ENCODE peak calls at places on chromosomes 6 and 20, in six cellular contexts. Z is progenitor cell of endocrine pancreas, W is HL-60, P is uterus, I is GM13977, A is neural crest cell. D is an unnamed sample.

GRCh38 chr6:30572078-30572605 is 900 bp downstream of the ABCF1 start:
- DNase-seq in I (no peak), W (no peak), Z (no peak), A (no peak), P (no peak), D (no peak)

GRCh38 chr20:24185801-24186200 is 197.2 kb upstream of the GGTLC1 start:
- DNase-seq in Z (no peak), P (no peak), I (no peak), A (no peak), W (no peak), D (no peak)

GRCh38 chr6:149834513-149835481 is 29.4 kb downstream of the LRP11 start:
- DNase-seq in P (peak; percentile 61), A (peak; percentile 84), W (peak; percentile 51), I (peak; percentile 63), Z (peak; percentile 53), D (no peak)

GRCh38 chr20:22515264-22515663 is 69.1 kb downstream of the FOXA2 start:
- DNase-seq in A (no peak), I (no peak), Z (no peak), W (no peak), P (no peak), D (no peak)

GRCh38 chr20:52494244-52494643 is 302.7 kb upstream of the ZFP64 start:
- DNase-seq in W (no peak), Z (no peak), I (no peak), A (no peak), P (no peak), D (no peak)

GRCh38 chr6:134453792-134454510 is 136.0 kb upstream of the SGK1 start:
- DNase-seq in A (no peak), W (no peak), P (no peak), I (no peak), Z (no peak), D (no peak)

GRCh38 chr6:168571268-168571667 is 130.3 kb downstream of the SMOC2 start:
- DNase-seq in A (no peak), I (no peak), Z (no peak), W (no peak), P (no peak), D (no peak)

GRCh38 chr20:62047666-62048345 is 17.9 kb downstream of the TAF4 start:
- DNase-seq in A (no peak), W (no peak), Z (no peak), P (no peak), I (no peak), D (no peak)

GRCh38 chr20:12093062-12093796 is 175.5 kb downstream of the BTBD3 start:
- DNase-seq in I (no peak), P (no peak), Z (no peak), A (no peak), W (peak; percentile 72), D (no peak)

GRCh38 chr20:57498425-57499400 is 26.2 kb downstream of the CTCFL start:
- DNase-seq in P (no peak), A (no peak), W (peak; percentile 74), I (no peak), Z (no peak), D (no peak)

GRCh38 chr6:44010411-44011349 is 116.6 kb downstream of the MRPL14 start:
- DNase-seq in I (no peak), P (no peak), A (no peak), W (peak; percentile 71), Z (no peak), D (peak; percentile 80)

GRCh38 chr6:73655341-73655917 is 1.6 kb upstream of the SLC17A5 start:
- DNase-seq in I (no peak), Z (no peak), A (no peak), P (no peak), W (no peak), D (no peak)

GRCh38 chr6:20416567-20417345 is 15.1 kb downstream of the E2F3 start:
- DNase-seq in P (no peak), A (no peak), I (no peak), Z (no peak), W (peak; percentile 7), D (no peak)

GRCh38 chr6:167549187-167549586 is 224.3 kb downstream of the TTLL2 start:
- DNase-seq in A (no peak), Z (no peak), W (no peak), I (no peak), P (no peak), D (no peak)

DNA sequence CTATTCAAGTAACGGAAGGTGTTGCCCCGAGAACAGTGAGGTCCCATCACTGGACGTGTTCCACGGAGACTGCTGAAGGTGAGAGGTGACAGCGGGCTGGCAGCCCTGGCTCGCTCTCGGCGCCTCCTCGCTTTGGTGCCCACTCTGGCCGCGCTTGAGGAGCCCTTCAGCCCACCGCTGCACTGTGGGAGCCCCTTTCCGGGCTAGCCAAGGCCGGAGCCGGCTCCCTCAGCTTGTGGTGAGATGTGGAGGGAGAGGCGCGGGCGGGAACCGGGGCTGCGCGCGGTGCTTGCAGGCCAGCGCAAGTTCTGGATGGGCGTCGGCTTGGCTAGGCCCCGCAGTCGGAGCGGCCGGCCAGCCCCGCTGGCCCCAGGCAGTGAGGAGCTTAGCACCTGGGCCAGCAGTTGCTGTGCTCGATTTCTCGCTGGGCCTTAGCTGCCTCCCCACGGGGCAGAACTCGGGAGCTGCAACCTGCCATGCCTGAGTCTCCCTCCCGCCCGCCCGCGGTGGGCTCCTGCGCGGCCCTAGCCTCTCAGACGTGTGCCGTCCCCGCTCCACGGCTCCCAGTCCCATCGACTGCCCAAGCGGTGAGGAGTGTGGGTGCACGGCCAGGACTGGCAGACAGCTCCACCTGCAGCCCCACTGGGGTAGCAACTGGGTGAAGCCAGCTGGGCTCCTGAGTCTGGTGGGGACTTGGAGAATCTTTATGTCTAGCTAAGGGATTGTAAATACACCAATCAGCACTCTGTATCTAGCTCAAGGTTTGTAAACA is 77.6 kb downstream of the RNF182 start:
- DNase-seq in I (no peak), Z (no peak), A (no peak), P (no peak), W (no peak), D (no peak)
- TF ChIP-seq CTCF in I (no peak), Z (no peak), A (no peak), P (no peak), W (no peak), D (no peak)

GRCh38 chr6:145214570-145214969 is 520.8 kb downstream of the EPM2A start:
- DNase-seq in W (peak; percentile 4), P (no peak), A (no peak), Z (no peak), I (no peak), D (no peak)
- TF ChIP-seq CTCF in W (no peak), P (peak; percentile 40), A (peak; percentile 82), Z (peak; percentile 73), I (peak; percentile 38), D (peak; percentile 65)

DNA sequence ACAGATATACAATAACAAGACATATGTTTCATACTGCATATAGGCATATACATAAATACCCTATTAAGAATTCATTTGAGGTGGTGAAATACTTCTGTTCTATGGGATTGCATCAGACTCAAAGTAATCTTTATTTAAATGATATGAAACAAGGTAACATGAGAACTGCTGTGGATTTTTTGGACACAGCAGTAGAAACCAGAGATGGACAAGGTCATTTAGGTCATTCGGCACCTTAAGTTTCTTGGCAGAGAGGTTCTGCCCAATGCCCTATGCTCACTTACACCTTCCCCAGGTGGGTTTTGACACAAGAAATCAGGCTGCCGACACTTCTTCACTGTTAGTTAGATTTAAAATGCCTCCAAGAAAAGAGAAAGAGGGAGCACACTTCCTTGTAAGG is 43.9 kb upstream of the RBM24 start:
- DNase-seq in P (no peak), A (no peak), I (no peak), Z (no peak), W (no peak), D (no peak)
- TF ChIP-seq CTCF in P (no peak), A (no peak), I (no peak), Z (no peak), W (no peak), D (no peak)

GRCh38 chr20:25669826-25670422 is 26.7 kb downstream of the ZNF337 start:
- DNase-seq in Z (no peak), W (no peak), I (no peak), A (no peak), P (no peak), D (no peak)
- TF ChIP-seq CTCF in Z (peak; percentile 39), W (no peak), I (no peak), A (peak; percentile 32), P (no peak), D (no peak)

GRCh38 chr20:17967595-17968365 is 814 bp downstream of the SNX5 start:
- DNase-seq in A (peak; percentile 12), Z (no peak), P (no peak), I (no peak), W (peak; percentile 3), D (peak; percentile 50)

GRCh38 chr20:17968366-17969275 is at the start of the genes MGME1 and SNX5:
- DNase-seq in A (peak; percentile 99), P (peak; percentile 99), Z (peak; percentile 98), I (peak; percentile 97), W (peak; percentile 100), D (peak; percentile 99)

GRCh38 chr20:17971571-17972013 is 2.8 kb downstream of the MGME1 start:
- DNase-seq in A (no peak), Z (no peak), P (no peak), W (no peak), I (no peak), D (no peak)

GRCh38 chr20:17969884-17970409 is 1.1 kb downstream of the MGME1 start:
- DNase-seq in I (peak; percentile 63), W (peak; percentile 73), P (no peak), A (no peak), Z (no peak), D (peak; percentile 77)

DNA sequence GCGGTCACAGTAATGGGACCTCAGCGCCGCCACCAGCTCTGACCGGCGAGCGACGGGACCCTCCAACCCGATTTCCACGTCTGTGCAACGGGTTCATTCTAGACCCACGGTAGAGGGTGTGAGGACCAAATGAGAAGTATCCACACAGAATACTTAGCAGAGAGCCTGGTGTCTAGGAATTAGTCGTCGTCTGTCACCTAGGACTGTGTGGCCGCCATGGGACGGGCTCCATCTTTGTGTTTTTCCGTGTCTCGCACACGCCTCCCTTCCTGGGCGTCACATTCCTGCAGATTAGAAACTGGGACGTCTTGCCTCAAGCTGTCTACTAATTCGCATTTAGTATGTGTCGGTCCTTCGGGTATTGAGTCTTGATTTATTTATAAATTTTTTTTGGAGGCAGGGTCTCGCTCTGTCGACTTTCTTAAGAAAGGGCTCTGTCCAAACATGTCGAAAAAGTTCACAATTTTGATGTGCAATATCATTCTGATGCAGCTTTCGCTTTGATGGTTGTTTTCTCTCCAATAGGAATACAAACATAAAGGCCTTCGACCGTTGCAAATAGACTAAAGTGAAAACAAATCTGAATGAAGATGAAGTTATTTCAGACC is 562 bp downstream of the MGME1 start:
- DNase-seq in W (peak; percentile 38), I (no peak), A (no peak), Z (no peak), P (no peak), D (no peak)
- TF ChIP-seq CTCF in W (no peak), I (peak; percentile 5), A (no peak), Z (no peak), P (no peak), D (no peak)

DNA sequence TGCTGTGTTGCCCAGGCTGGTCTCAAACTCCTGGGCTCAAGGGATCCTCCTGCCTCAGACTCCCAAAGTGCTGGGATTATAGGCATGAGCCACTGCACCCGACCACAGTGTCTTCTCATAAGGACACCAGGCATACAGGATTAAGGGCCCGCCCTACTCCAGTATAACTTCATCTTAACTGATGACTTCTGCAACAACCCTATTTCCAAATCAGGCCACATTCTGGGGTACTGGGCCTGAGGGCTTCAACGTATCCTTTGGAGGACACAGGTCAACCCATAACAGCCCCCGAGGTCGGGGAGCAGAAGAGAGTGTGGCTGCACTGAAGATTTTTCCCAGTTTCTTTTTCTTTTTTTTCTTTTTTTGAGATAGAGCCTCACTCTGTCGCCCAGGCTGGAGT is 39.7 kb downstream of the SUN5 start:
- DNase-seq in Z (no peak), A (no peak), P (no peak), W (no peak), I (no peak), D (no peak)
- TF ChIP-seq CTCF in Z (no peak), A (no peak), P (no peak), W (no peak), I (no peak), D (no peak)

D was measured in CD14-positive monocyte.